ENCODE peak calls at places on chromosomes 16 and 17, in ten cellular contexts. I is stomach, K is transverse colon, D is prostate gland, V is GM23338, T is breast epithelium, H is spleen, E is HCT116, L is Panc1, W is H1. A is an unnamed sample.

GRCh38 chr17:17706140-17707060 is 25.1 kb downstream of the RAI1 start:
- DNase-seq in I (no peak), K (no peak), D (no peak), V (no peak), T (no peak), H (no peak), E (no peak), L (no peak), W (no peak), A (no peak)

GRCh38 chr16:89722392-89723278 is 1.3 kb downstream of the ZNF276 start:
- DNase-seq in I (peak), K (peak), D (peak), V (peak), T (peak), H (peak), E (peak), L (no peak), W (no peak), A (no peak)

GRCh38 chr16:85557976-85558589 is 55.0 kb upstream of the GSE1 start:
- DNase-seq in I (peak), K (peak), D (peak), V (peak), T (no peak), H (no peak), E (no peak), L (no peak), W (no peak), A (no peak)

GRCh38 chr16:64452446-64452845 is 669.4 kb downstream of the CDH11 start:
- DNase-seq in I (no peak), K (no peak), D (no peak), V (no peak), T (no peak), H (no peak), E (no peak), L (no peak), W (no peak), A (no peak)

GRCh38 chr16:363110-364090 is 6.9 kb downstream of the MRPL28 start:
- DNase-seq in I (no peak), K (no peak), D (no peak), V (no peak), T (no peak), H (peak), E (no peak), L (no peak), W (no peak), A (no peak)

GRCh38 chr17:27980035-27980434 is 62.4 kb upstream of the NLK start:
- DNase-seq in I (no peak), K (no peak), D (no peak), V (no peak), T (no peak), H (no peak), E (no peak), L (no peak), W (no peak), A (no peak)

GRCh38 chr16:73887895-73888294 is 408.7 kb upstream of the PSMD7 start:
- DNase-seq in I (no peak), K (no peak), D (no peak), V (peak), T (no peak), H (no peak), E (no peak), L (no peak), W (no peak), A (no peak)

GRCh38 chr16:84585886-84586285 is 32.0 kb downstream of the COTL1 start:
- DNase-seq in I (no peak), K (no peak), D (no peak), V (peak), T (no peak), H (no peak), E (peak), L (no peak), W (peak), A (no peak)

GRCh38 chr17:29771561-29771960 is 148.8 kb upstream of the CORO6 start:
- DNase-seq in I (no peak), K (no peak), D (no peak), V (no peak), T (no peak), H (no peak), E (no peak), L (no peak), W (no peak), A (no peak)

GRCh38 chr16:3881499-3881995 is 1.0 kb upstream of the CREBBP start:
- DNase-seq in I (no peak), K (no peak), D (no peak), V (peak), T (no peak), H (no peak), E (no peak), L (no peak), W (no peak), A (no peak)

DNA sequence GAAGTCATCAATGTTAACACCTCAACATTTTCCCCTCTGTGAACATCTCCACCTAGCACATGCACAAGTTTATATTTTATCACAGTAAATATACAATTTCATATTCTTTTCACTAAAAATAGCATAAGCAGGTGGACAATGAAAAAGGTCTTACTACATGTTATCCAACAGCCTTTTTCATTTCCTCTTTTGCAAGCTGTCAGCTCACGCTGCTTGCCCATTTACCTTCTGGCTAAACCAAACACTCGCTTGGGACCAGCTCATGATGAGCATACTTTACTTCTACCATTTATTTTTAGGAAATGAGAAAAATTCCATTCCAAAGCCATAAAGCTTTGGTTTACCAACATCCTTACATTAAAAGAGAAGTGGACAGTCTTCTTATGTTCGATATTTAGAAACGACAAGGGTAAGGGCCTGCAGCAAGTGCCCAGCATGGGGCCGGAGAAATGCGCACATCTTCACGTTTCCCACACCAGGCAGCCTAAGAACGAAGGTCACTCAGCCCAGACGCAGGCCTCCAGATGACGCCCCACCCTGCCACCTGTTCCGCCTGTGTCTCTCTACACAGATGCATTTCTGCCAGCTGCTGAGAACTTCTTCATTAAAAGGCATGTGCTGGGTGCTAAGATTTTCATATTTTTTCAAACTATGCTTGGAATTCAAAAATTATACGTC is 13.9 kb downstream of the SNN start:
- DNase-seq in I (peak), K (peak), D (no peak), V (no peak), T (no peak), H (peak), E (no peak), L (no peak), W (no peak), A (no peak)
- TF ChIP-seq POLR2AphosphoS5 in I (no peak), K (no peak), D (no peak), V (no peak), T (no peak), H (peak), E (no peak), L (no peak), W (no peak), A (no peak)

GRCh38 chr17:78124836-78125137 is 3.8 kb downstream of the TMC6 start:
- DNase-seq in I (no peak), K (no peak), D (no peak), V (no peak), T (no peak), H (no peak), E (no peak), L (no peak), W (no peak), A (no peak)

GRCh38 chr17:78125138-78125913 is 3.2 kb downstream of the TMC6 start:
- DNase-seq in I (no peak), K (no peak), D (no peak), V (no peak), T (no peak), H (peak), E (no peak), L (no peak), W (no peak), A (no peak)

GRCh38 chr17:78122991-78123249 is 5.6 kb downstream of the TMC6 start:
- DNase-seq in I (no peak), K (no peak), D (no peak), V (no peak), T (no peak), H (peak), E (no peak), L (no peak), W (no peak), A (no peak)

GRCh38 chr17:78123258-78123929 is 5.2 kb downstream of the TMC6 start:
- DNase-seq in I (no peak), K (no peak), D (no peak), V (no peak), T (no peak), H (no peak), E (no peak), L (no peak), W (no peak), A (no peak)

DNA sequence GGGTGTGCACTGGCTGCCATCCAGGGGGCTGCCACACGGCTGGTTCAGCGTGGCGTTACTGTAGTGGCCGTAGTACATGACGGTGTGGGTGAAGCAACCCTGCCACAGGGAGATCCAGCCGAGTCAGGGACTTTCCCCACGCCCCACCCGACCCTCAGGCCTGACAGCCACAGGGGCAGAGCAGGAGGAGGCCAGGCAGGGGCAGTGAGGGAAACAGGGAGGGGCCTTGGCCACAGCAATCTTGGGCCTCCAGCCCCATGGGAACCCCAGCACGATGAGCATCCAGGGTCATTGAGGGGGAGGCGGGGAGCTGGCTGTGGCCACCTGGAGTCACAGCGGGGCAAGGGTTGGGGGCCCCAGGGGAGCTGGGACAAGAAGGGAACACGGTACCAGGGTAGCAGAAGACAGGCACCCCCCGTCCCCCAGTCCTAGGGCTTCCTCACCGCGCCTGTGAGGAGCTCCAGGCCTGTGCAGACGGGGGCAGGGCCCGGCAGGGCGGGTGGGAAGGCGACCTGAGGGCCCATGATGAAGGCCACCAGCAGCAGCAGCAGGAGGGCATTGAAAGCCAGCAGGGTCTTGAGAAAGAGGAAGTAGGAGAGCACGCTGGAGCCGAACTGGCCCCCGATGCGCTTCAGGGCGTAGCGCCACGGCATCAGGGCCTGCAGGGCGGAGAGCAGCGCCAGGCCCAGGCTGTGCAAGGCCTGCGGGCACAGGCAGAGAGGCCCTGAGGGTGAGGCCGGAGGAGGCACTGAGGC is 4.3 kb downstream of the TMC6 start:
- DNase-seq in I (no peak), K (peak), D (no peak), V (no peak), T (no peak), H (peak), E (no peak), L (no peak), W (no peak), A (no peak)
- TF ChIP-seq POLR2AphosphoS5 in I (no peak), K (no peak), D (no peak), V (no peak), T (no peak), H (peak), E (no peak), L (no peak), W (no peak), A (no peak)

DNA sequence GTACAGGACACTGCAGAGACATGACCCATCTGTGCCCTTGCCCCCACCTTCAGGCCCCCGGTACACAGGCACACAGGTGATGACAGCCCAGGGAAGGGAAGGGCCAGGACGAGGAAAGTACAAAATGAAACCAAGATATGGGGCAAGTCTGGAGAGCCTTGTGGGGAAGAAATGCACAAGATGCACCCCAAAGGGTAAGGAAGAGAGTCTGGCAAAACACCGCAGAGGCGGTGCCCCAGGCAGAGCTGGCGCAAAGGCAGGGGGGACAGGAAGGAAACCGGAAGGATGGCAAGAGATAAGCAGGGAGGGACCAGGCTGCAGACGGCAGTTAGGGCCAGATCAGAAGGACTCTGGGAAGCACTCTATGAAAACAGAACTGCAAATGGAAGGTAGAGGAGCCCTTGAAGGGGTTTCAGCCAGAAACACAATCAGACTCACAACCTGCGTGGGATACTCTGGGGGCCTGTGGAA is 81.4 kb downstream of the SLC39A11 start:
- DNase-seq in I (no peak), K (no peak), D (no peak), V (no peak), T (no peak), H (no peak), E (no peak), L (no peak), W (no peak), A (no peak)
- TF ChIP-seq POLR2AphosphoS5 in I (no peak), K (no peak), D (no peak), V (no peak), T (no peak), H (no peak), E (no peak), L (no peak), W (no peak), A (no peak)

GRCh38 chr17:60390881-60391418 is 983 bp downstream of the USP32 start:
- DNase-seq in I (peak), K (peak), D (peak), V (no peak), T (no peak), H (peak), E (no peak), L (no peak), W (no peak), A (peak)
- TF ChIP-seq POLR2AphosphoS5 in I (no peak), K (no peak), D (peak), V (no peak), T (no peak), H (no peak), E (no peak), L (no peak), W (no peak), A (no peak)

GRCh38 chr16:15672514-15673167 is 22.6 kb downstream of the NDE1 start:
- DNase-seq in I (peak), K (peak), D (peak), V (peak), T (peak), H (peak), E (no peak), L (no peak), W (no peak), A (peak)
- TF ChIP-seq POLR2AphosphoS5 in I (peak), K (peak), D (peak), V (no peak), T (peak), H (peak), E (no peak), L (no peak), W (no peak), A (peak)

DNA sequence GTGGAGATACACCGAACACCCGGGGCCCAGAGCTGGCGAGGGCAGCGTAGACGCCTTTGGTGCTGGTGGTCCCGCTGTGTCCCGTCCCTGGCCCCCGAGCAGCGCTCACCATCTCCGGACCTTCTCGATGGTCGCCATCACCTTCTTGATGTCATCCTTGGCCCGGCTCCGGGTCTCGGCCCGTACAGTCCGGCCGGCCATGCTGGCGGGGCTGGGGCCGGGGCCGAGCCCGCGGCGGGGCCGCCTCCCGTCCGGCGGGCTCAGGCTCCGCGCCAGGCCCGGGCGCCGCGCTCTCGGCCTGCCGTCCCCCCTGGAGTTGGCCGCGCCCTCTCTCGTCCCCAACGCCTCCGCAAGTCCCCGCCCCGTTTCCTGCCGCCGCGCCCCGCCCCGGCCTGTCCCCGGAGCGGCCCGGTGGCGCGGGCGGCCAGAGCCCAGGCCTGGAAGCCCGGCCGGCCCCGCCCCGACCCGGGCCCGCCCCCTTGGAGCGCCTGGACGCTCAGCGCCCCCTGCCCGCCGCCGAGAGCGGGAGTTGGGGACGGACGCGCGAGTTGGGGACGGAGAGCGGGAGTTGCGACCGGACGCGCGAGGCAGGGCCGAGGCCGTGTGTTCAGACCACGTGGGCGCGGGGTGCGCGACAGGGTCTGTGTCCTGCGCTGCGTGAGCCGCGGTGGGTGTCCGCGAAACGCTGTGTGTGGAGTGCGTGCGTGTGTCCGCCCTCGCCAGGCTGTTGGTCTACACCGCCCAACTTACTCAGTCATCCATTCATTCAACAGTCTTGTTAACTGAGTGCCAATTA is at the start of gene BCL7C:
- DNase-seq in I (peak), K (peak), D (peak), V (peak), T (peak), H (peak), E (peak), L (no peak), W (no peak), A (peak)
- TF ChIP-seq POLR2AphosphoS5 in I (no peak), K (peak), D (peak), V (peak), T (peak), H (peak), E (peak), L (peak), W (peak), A (peak)

DNA sequence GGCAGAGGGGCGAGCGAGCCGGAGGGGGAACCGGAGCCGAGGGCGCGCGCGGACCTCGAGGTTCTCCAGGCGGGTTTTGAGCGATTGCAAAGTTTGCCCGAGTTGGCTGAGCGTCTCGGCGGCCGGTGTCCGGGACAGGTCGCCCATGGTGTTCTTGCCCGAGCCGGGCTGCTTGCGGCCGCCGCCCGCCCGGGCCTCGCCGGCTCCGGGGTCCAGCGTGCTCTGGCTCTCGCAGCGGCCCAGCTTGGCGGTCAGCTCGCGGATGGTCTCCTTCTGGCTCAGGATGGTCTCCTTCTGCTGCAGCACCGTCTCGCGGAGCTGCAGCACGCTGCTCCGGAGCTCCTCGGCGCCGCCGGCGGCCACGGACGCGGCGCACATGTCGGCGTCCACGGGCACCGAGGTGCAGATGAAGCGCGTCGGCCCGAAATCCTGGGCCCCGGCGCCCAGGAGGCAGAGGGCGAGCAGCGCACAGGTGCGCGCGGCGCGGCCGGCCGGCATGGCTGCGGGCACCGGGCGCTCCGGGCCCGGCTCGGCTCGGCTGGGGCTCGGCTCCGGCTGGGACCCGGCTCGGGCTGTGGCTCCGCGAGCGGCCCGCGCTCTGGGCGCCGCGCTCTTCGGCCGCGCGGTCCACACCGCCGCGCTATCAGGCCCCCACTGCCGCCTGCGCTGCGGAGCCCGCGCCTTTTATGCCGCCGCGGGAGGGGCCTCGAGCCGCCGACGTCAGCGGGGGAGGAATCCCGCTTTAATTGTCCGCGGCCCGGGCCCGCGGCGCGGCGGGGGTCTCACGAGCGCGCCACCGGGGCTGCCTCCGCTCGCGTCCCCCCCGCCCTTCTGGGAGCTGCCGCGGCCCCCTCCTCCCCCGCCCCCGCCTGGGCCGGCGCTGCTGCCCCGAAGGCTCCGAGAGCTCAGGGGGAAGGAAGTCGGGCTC is at the start of gene NPTX1:
- DNase-seq in I (no peak), K (no peak), D (no peak), V (peak), T (no peak), H (no peak), E (no peak), L (no peak), W (no peak), A (no peak)
- TF ChIP-seq POLR2AphosphoS5 in I (no peak), K (no peak), D (no peak), V (no peak), T (no peak), H (peak), E (no peak), L (no peak), W (no peak), A (peak)

A was measured in esophagus muscularis mucosa.